ENCODE peak calls at places on chromosomes 6 and 20, in nine cellular contexts. A is ovary, T is cardiac muscle cell, R is PC-9, J is tibial artery, G is gastrocnemius medialis, S is colonic mucosa, O is A549, L is psoas muscle. U is an unnamed sample.

GRCh38 chr6:88380083-88380482 is 213.9 kb upstream of the CNR1 start:
- DNase-seq in A (peak), T (no peak), R (no peak), J (peak), G (peak), S (no peak), O (peak), L (peak), U (peak)

GRCh38 chr6:4210619-4211419 is 75.4 kb upstream of the ECI2 start:
- DNase-seq in A (peak), T (peak), R (peak), J (peak), G (no peak), S (peak), O (peak), L (peak), U (no peak)

GRCh38 chr6:42287756-42288155 is 70.1 kb upstream of the MRPS10 start:
- DNase-seq in A (no peak), T (no peak), R (no peak), J (no peak), G (no peak), S (no peak), O (no peak), L (no peak), U (no peak)

GRCh38 chr6:74409447-74409846 is 713.4 kb downstream of the CD109 start:
- DNase-seq in A (no peak), T (no peak), R (no peak), J (no peak), G (no peak), S (no peak), O (peak), L (no peak), U (no peak)

GRCh38 chr6:18985061-18985460 is 597.9 kb downstream of the RNF144B start:
- DNase-seq in A (no peak), T (no peak), R (no peak), J (no peak), G (no peak), S (no peak), O (no peak), L (no peak), U (no peak)

GRCh38 chr20:53304146-53304545 is 289.5 kb downstream of the ZNF217 start:
- DNase-seq in A (no peak), T (no peak), R (no peak), J (no peak), G (no peak), S (no peak), O (no peak), L (no peak), U (no peak)

GRCh38 chr6:116057766-116058165 is 2.9 kb downstream of the FRK start:
- DNase-seq in A (no peak), T (no peak), R (no peak), J (no peak), G (no peak), S (no peak), O (no peak), L (no peak), U (no peak)

GRCh38 chr6:84059082-84059481 is 25.5 kb downstream of the MRAP2 start:
- DNase-seq in A (no peak), T (no peak), R (no peak), J (no peak), G (no peak), S (no peak), O (no peak), L (no peak), U (no peak)

GRCh38 chr20:26208296-26209091 is 511.8 kb upstream of the ZNF337 start:
- DNase-seq in A (no peak), T (peak), R (no peak), J (no peak), G (no peak), S (no peak), O (no peak), L (peak), U (no peak)
- H3K4me3 ChIP-seq in A (no peak), T (peak), R (no peak), J (peak), G (peak), S (no peak), O (peak), L (peak), U (no peak)

GRCh38 chr6:44072452-44072958 is 54.7 kb downstream of the MRPL14 start:
- DNase-seq in A (no peak), T (no peak), R (no peak), J (no peak), G (no peak), S (peak), O (no peak), L (no peak), U (no peak)

GRCh38 chr6:44072959-44073611 is 54.2 kb downstream of the MRPL14 start:
- DNase-seq in A (peak), T (peak), R (peak), J (peak), G (peak), S (peak), O (peak), L (peak), U (peak)

GRCh38 chr6:44075137-44076015 is 51.9 kb downstream of the MRPL14 start:
- DNase-seq in A (no peak), T (no peak), R (peak), J (no peak), G (no peak), S (no peak), O (no peak), L (no peak), U (no peak)

GRCh38 chr6:44074383-44075136 is 52.7 kb downstream of the MRPL14 start:
- DNase-seq in A (peak), T (peak), R (peak), J (peak), G (peak), S (peak), O (peak), L (peak), U (peak)

GRCh38 chr6:44073612-44074382 is 53.5 kb downstream of the MRPL14 start:
- DNase-seq in A (no peak), T (no peak), R (no peak), J (no peak), G (no peak), S (peak), O (no peak), L (no peak), U (no peak)
- H3K27ac ChIP-seq in A (peak), T (peak), R (peak), J (peak), G (peak), S (peak), O (peak), L (peak), U (peak)

GRCh38 chr6:162251257-162251656 is 476.3 kb downstream of the PRKN start:
- DNase-seq in A (no peak), T (no peak), R (peak), J (no peak), G (no peak), S (no peak), O (peak), L (no peak), U (no peak)
- TF ChIP-seq CTCF in A (no peak), T (peak), R (no peak), J (no peak), G (no peak), S (no peak), O (no peak), L (no peak), U (no peak)

GRCh38 chr20:16661738-16662137 is 68.1 kb upstream of the SNRPB2 start:
- DNase-seq in A (no peak), T (no peak), R (no peak), J (no peak), G (peak), S (no peak), O (no peak), L (peak), U (no peak)

GRCh38 chr20:16666272-16666671 is 63.6 kb upstream of the SNRPB2 start:
- DNase-seq in A (no peak), T (no peak), R (no peak), J (no peak), G (no peak), S (no peak), O (peak), L (no peak), U (no peak)

GRCh38 chr20:16662462-16662861 is 67.4 kb upstream of the SNRPB2 start:
- DNase-seq in A (no peak), T (no peak), R (no peak), J (no peak), G (no peak), S (no peak), O (no peak), L (no peak), U (no peak)

DNA sequence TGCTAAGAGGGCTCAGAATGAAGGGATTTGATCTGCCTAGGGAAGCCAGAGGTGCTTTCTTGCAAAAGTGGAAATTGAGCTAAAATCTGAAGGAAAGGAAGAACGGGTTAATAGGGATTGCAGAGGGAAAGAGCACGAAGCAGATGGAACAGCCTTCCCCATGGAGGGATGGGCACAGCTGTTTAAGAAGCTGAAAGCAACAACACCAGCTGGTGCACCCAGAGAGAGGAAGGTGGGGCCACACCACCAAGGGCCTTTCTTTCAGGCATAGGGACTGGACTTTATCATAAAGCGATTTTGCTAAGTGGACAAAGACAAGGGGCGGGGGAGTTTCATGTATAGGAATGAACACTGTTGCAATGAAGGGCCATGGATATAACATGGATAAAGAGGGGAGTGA is 65.8 kb upstream of the SNRPB2 start:
- DNase-seq in A (no peak), T (no peak), R (no peak), J (no peak), G (no peak), S (no peak), O (no peak), L (no peak), U (no peak)
- H3K4me3 ChIP-seq in A (no peak), T (no peak), R (no peak), J (no peak), G (no peak), S (no peak), O (no peak), L (no peak), U (no peak)

GRCh38 chr6:25171301-25171700 is 107.9 kb upstream of the CARMIL1 start:
- DNase-seq in A (no peak), T (no peak), R (no peak), J (no peak), G (no peak), S (no peak), O (no peak), L (no peak), U (no peak)

GRCh38 chr6:25173232-25173631 is 105.9 kb upstream of the CARMIL1 start:
- DNase-seq in A (no peak), T (no peak), R (no peak), J (no peak), G (no peak), S (no peak), O (no peak), L (no peak), U (no peak)

GRCh38 chr6:25174678-25175077 is 104.5 kb upstream of the CARMIL1 start:
- DNase-seq in A (no peak), T (no peak), R (no peak), J (no peak), G (no peak), S (no peak), O (no peak), L (no peak), U (no peak)

GRCh38 chr6:25173951-25174474 is 105.2 kb upstream of the CARMIL1 start:
- DNase-seq in A (no peak), T (no peak), R (peak), J (no peak), G (no peak), S (no peak), O (peak), L (no peak), U (no peak)

GRCh38 chr6:25172819-25173218 is 106.4 kb upstream of the CARMIL1 start:
- DNase-seq in A (no peak), T (no peak), R (peak), J (no peak), G (no peak), S (no peak), O (peak), L (no peak), U (no peak)
- H3K27ac ChIP-seq in A (no peak), T (no peak), R (peak), J (peak), G (no peak), S (peak), O (peak), L (no peak), U (no peak)

DNA sequence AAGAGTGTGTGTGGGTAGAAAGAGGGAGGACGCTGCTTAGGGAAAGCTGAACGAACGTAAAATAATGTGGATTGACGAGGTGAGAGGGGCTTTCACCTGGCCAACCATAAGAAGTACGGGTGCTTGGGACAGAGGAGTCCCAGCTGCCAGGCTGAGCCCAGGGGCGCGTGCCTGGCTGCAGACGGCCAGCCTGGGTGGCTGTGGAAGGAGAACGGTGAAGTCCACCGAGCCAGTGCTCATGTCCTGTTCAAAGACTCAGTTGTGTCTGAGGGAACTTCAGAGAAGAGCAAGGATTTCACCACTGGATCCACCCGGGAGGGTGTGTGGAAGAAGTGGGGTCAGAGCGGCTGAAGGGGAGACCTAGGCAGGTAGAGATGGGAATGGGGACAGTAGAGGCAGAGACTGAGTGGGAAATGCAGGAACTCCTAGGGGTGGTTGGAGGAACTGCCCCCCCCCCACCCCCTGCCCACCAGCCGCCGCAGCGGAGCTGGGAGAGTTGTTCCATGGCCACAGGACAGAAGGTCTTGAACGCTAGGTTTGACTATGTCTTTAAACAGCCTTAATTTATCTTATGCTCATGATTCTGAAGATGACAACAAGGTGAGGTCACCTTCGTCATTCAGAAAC is 68.1 kb upstream of the TBXT start:
- DNase-seq in A (no peak), T (no peak), R (no peak), J (no peak), G (no peak), S (no peak), O (no peak), L (no peak), U (no peak)
- TF ChIP-seq CTCF in A (no peak), T (no peak), R (no peak), J (no peak), G (no peak), S (no peak), O (no peak), L (no peak), U (no peak)

GRCh38 chr6:16716450-16716858 is 44.8 kb downstream of the ATXN1 start:
- DNase-seq in A (no peak), T (no peak), R (no peak), J (no peak), G (no peak), S (no peak), O (no peak), L (no peak), U (no peak)

GRCh38 chr6:16713597-16713996 is 47.7 kb downstream of the ATXN1 start:
- DNase-seq in A (no peak), T (no peak), R (no peak), J (no peak), G (no peak), S (no peak), O (no peak), L (no peak), U (no peak)

GRCh38 chr6:16711551-16712249 is 49.6 kb downstream of the ATXN1 start:
- DNase-seq in A (no peak), T (no peak), R (peak), J (no peak), G (no peak), S (no peak), O (peak), L (no peak), U (no peak)

GRCh38 chr6:16712250-16712930 is 48.9 kb downstream of the ATXN1 start:
- DNase-seq in A (no peak), T (no peak), R (no peak), J (no peak), G (no peak), S (no peak), O (no peak), L (no peak), U (no peak)

GRCh38 chr6:16712931-16713484 is 48.3 kb downstream of the ATXN1 start:
- DNase-seq in A (no peak), T (no peak), R (peak), J (peak), G (no peak), S (no peak), O (peak), L (peak), U (no peak)
- H3K4me3 ChIP-seq in A (no peak), T (no peak), R (peak), J (peak), G (peak), S (no peak), O (peak), L (peak), U (no peak)

GRCh38 chr6:138370631-138371451 is 6.9 kb upstream of the SMIM28 start:
- DNase-seq in A (no peak), T (no peak), R (no peak), J (no peak), G (no peak), S (no peak), O (no peak), L (no peak), U (no peak)
- H3K27ac ChIP-seq in A (no peak), T (no peak), R (peak), J (no peak), G (no peak), S (no peak), O (peak), L (no peak), U (no peak)

DNA sequence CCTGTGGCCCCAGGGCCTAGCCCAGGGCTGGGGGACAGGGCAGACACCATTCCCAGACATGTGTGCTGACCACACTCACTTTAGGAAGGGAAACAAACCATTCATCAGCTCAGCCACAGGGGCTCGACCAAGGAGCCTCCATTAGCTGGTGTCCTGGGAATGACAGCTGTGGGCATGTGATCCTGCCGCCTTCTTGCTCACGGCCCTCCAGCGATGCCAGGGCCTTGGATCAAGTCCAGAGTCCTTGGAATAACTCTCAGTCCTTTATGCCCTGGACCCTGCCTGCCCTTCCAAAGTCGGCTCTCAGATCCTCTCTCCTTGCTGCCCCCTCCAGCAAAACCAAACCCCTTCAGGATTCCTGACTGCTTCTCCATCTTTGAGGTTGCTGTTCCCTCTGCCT is 165.0 kb upstream of the RNF24 start:
- DNase-seq in A (no peak), T (no peak), R (no peak), J (no peak), G (no peak), S (no peak), O (no peak), L (no peak), U (no peak)
- TF ChIP-seq CTCF in A (no peak), T (no peak), R (no peak), J (no peak), G (no peak), S (no peak), O (no peak), L (no peak), U (no peak)

U was measured in pancreas.